ENCODE peak calls at places on chromosomes 4 and X, in six cellular contexts. L is fibroblast of lung, T is foreskin keratinocyte, F is upper lobe of right lung, K is GM23248, X is AG04450. B is an unnamed sample.

GRCh38 chr4:10926025-10926424 is 241.5 kb upstream of the CLNK start:
- DNase-seq in L (peak; percentile 10), T (no peak), F (no peak), K (peak; percentile 46), X (no peak), B (no peak)

GRCh38 chr4:22029803-22030202 is 81.2 kb upstream of the KCNIP4 start:
- DNase-seq in L (no peak), T (no peak), F (no peak), K (no peak), X (no peak), B (no peak)

GRCh38 chr4:185936650-185937376 is 124.8 kb upstream of the SORBS2 start:
- DNase-seq in L (no peak), T (no peak), F (no peak), K (no peak), X (no peak), B (no peak)

GRCh38 chr4:87007345-87008181 is 72.8 kb downstream of the AFF1 start:
- DNase-seq in L (peak; percentile 59), T (no peak), F (peak; percentile 72), K (peak; percentile 80), X (no peak), B (peak; percentile 41)

GRCh38 chr4:6169239-6169638 is 31.1 kb downstream of the JAKMIP1 start:
- DNase-seq in L (no peak), T (no peak), F (no peak), K (no peak), X (no peak), B (no peak)

GRCh38 chrX:37746268-37746931 is 33.5 kb upstream of the CYBB start:
- DNase-seq in L (no peak), T (no peak), F (no peak), K (no peak), X (no peak), B (no peak)

GRCh38 chr4:168893807-168894206 is 116.2 kb downstream of the CBR4 start:
- DNase-seq in L (no peak), T (no peak), F (no peak), K (no peak), X (no peak), B (no peak)

GRCh38 chrX:119181491-119181890 is 53.9 kb upstream of the KIAA1210 start:
- DNase-seq in L (no peak), T (no peak), F (no peak), K (peak; percentile 51), X (no peak), B (no peak)

GRCh38 chrX:151713859-151714258 is 2.0 kb upstream of the FATE1 start:
- DNase-seq in L (peak; percentile 0), T (no peak), F (no peak), K (peak; percentile 22), X (no peak), B (no peak)

GRCh38 chr4:57078685-57079521 is 31.3 kb downstream of the IGFBP7 start:
- DNase-seq in L (no peak), T (peak; percentile 87), F (no peak), K (no peak), X (no peak), B (no peak)

GRCh38 chr4:118783887-118784286 is 52.0 kb downstream of the SEC24D start:
- DNase-seq in L (peak; percentile 51), T (no peak), F (no peak), K (peak; percentile 70), X (no peak), B (no peak)

GRCh38 chr4:140982613-140983340 is 150.5 kb downstream of the RNF150 start:
- DNase-seq in L (no peak), T (no peak), F (no peak), K (no peak), X (no peak), B (no peak)

GRCh38 chr4:89365375-89366170 is 58.0 kb upstream of the GPRIN3 start:
- DNase-seq in L (no peak), T (peak; percentile 23), F (no peak), K (no peak), X (no peak), B (no peak)

GRCh38 chr4:576991-577498 is 950 bp upstream of the TMEM271 start:
- DNase-seq in L (no peak), T (no peak), F (no peak), K (peak; percentile 23), X (no peak), B (no peak)

GRCh38 chr4:58163172-58163571 is 1053.0 kb upstream of the IGFBP7 start:
- DNase-seq in L (no peak), T (peak; percentile 1), F (no peak), K (no peak), X (no peak), B (no peak)

GRCh38 chr4:87108142-87108546 is 112.3 kb downstream of the KLHL8 start:
- DNase-seq in L (peak; percentile 84), T (peak; percentile 45), F (no peak), K (peak; percentile 91), X (no peak), B (no peak)

GRCh38 chrX:139543920-139544319 is 13.4 kb downstream of the F9 start:
- DNase-seq in L (no peak), T (no peak), F (no peak), K (no peak), X (no peak), B (no peak)

GRCh38 chr4:110381784-110382183 is 94.2 kb upstream of the ENPEP start:
- DNase-seq in L (no peak), T (no peak), F (no peak), K (no peak), X (no peak), B (no peak)
- H3K27ac ChIP-seq in L (no peak overlapping the region), T (no peak overlapping the region), F (no peak overlapping the region), K (no peak overlapping the region), X (no peak overlapping the region), B (no peak overlapping the region)

GRCh38 chr4:38621004-38621684 is 42.9 kb upstream of the KLF3 start:
- DNase-seq in L (peak; percentile 97), T (peak; percentile 90), F (no peak), K (peak; percentile 83), X (peak; percentile 62), B (no peak)
- H3K27me3 ChIP-seq in L (peaks cover 2% of the 10 kb centered on the region), T (no peaks in the 10 kb centered on the region), F (no peaks in the 10 kb centered on the region), K (no peaks in the 10 kb centered on the region), X (no peaks in the 10 kb centered on the region), B (no peaks in the 10 kb centered on the region)

GRCh38 chrX:124035657-124036056 is 74.2 kb downstream of the STAG2 start:
- DNase-seq in L (no peak), T (no peak), F (no peak), K (no peak), X (no peak), B (no peak)
- H3K27ac ChIP-seq in L (no peak overlapping the region), T (no peak overlapping the region), F (no peak overlapping the region), K (no peak overlapping the region), X (no peak overlapping the region), B (no peak overlapping the region)

GRCh38 chr4:14236359-14236758 is 608.8 kb upstream of the BOD1L1 start:
- DNase-seq in L (no peak), T (no peak), F (no peak), K (no peak), X (no peak), B (no peak)
- H3K27me3 ChIP-seq in L (no peaks in the 10 kb centered on the region), T (no peaks in the 10 kb centered on the region), F (peaks cover 4% of the 10 kb centered on the region), K (no peaks in the 10 kb centered on the region), X (no peaks in the 10 kb centered on the region), B (no peaks in the 10 kb centered on the region)

DNA sequence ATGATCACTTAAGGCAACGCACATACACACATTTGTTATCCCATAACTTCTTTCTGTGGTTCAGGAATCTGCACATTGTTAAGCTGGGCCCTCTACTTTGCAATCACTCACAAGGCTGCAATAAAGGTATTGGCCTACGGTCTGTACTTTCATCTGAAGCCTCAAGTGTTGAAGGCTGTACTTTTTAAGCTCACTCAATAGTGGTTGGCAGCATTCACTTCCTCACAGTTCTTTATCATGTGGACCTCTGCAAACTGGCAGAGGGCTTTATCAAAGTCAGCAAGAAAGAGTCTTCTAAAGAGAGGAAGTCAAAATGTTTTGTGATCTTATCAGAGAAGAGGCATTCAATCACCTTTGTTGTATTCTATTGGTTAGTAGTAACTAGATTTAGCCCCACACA is 301.4 kb upstream of the EPHA5 start:
- DNase-seq in L (no peak), T (no peak), F (no peak), K (no peak), X (no peak), B (no peak)
- H3K27ac ChIP-seq in L (no peak overlapping the region), T (no peak overlapping the region), F (no peak overlapping the region), K (no peak overlapping the region), X (no peak overlapping the region), B (no peak overlapping the region)

GRCh38 chrX:111322231-111322855 is 52.1 kb upstream of the CAPN6 start:
- DNase-seq in L (no peak), T (no peak), F (no peak), K (no peak), X (no peak), B (no peak)
- H3K27me3 ChIP-seq in L (no peaks in the 10 kb centered on the region), T (no peaks in the 10 kb centered on the region), F (no peaks in the 10 kb centered on the region), K (no peaks in the 10 kb centered on the region), X (no peaks in the 10 kb centered on the region), B (peaks cover 3% of the 10 kb centered on the region)

GRCh38 chr4:2059034-2059725 is at the start of gene NAT8L:
- DNase-seq in L (no peak), T (no peak), F (no peak), K (peak; percentile 47), X (no peak), B (no peak)
- H3K27ac ChIP-seq in L (no peak within 1 kb of the TSS), T (no peak within 1 kb of the TSS), F (no peak within 1 kb of the TSS), K (no peak within 1 kb of the TSS), X (no peak within 1 kb of the TSS), B (no peak within 1 kb of the TSS)

GRCh38 chrX:115053223-115053622 is 35.8 kb upstream of the IL13RA2 start:
- DNase-seq in L (no peak), T (no peak), F (no peak), K (no peak), X (no peak), B (no peak)

GRCh38 chrX:115058276-115058675 is 40.9 kb upstream of the IL13RA2 start:
- DNase-seq in L (peak; percentile 92), T (no peak), F (no peak), K (peak; percentile 90), X (peak; percentile 63), B (no peak)

DNA sequence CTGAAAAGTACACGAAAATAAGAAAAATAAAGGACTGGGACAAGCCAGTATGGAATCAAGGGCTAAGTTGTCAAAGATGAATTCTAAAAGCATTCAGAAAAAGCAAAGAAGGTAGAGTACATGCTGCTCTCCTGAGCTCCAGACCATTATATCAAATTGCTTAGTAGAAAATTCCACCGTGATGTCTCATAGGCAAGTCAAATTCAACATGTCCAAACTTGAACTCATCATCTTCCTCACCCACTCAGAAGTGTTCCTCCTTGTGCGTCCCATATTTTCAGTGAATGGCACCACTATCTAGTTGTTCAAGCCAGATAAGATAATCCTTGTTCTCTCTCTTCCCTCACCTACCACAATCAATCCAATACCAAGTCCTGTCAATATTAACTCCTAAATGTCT is 37.5 kb upstream of the IL13RA2 start:
- DNase-seq in L (no peak), T (no peak), F (no peak), K (no peak), X (no peak), B (no peak)
- H3K27me3 ChIP-seq in L (no peaks in the 10 kb centered on the region), T (no peaks in the 10 kb centered on the region), F (no peaks in the 10 kb centered on the region), K (no peaks in the 10 kb centered on the region), X (no peaks in the 10 kb centered on the region), B (no peaks in the 10 kb centered on the region)